ENCODE peak calls at places on chromosomes 7 and 10, in eight cellular contexts. One of them, this sample, is unnamed.

GRCh38 chr7:372939-373791 is 83.2 kb downstream of the FOXL3 start:
- DNase-seq in CD4-positive, CD25-positive, alpha-beta regulatory T cell: no peak
- DNase-seq in IMR-90: no peak
- DNase-seq in NCI-H69: no peak
- DNase-seq in neuronal stem cell: no peak
- DNase-seq in dorsolateral prefrontal cortex: peak
- DNase-seq in substantia nigra: no peak
- DNase-seq in HFF-Myc: no peak
- DNase-seq in this sample: peak

GRCh38 chr10:129023057-129023456 is 444.0 kb upstream of the MGMT start:
- DNase-seq in CD4-positive, CD25-positive, alpha-beta regulatory T cell: no peak
- DNase-seq in HFF-Myc: no peak
- DNase-seq in IMR-90: peak
- DNase-seq in NCI-H69: no peak
- DNase-seq in neuronal stem cell: no peak
- DNase-seq in dorsolateral prefrontal cortex: no peak
- DNase-seq in substantia nigra: no peak
- DNase-seq in this sample: no peak

GRCh38 chr10:106436123-106436740 is 728.3 kb downstream of the SORCS1 start:
- DNase-seq in substantia nigra: no peak
- DNase-seq in IMR-90: peak
- DNase-seq in NCI-H69: no peak
- DNase-seq in CD4-positive, CD25-positive, alpha-beta regulatory T cell: no peak
- DNase-seq in dorsolateral prefrontal cortex: no peak
- DNase-seq in HFF-Myc: no peak
- DNase-seq in neuronal stem cell: no peak
- DNase-seq in this sample: no peak

GRCh38 chr7:30074422-30075030 is 46.3 kb downstream of the PLEKHA8 start:
- DNase-seq in IMR-90: peak
- DNase-seq in HFF-Myc: no peak
- DNase-seq in substantia nigra: no peak
- DNase-seq in CD4-positive, CD25-positive, alpha-beta regulatory T cell: no peak
- DNase-seq in NCI-H69: peak
- DNase-seq in dorsolateral prefrontal cortex: no peak
- DNase-seq in neuronal stem cell: no peak
- DNase-seq in this sample: no peak

GRCh38 chr10:8332730-8333111 is 278.2 kb downstream of the GATA3 start:
- DNase-seq in NCI-H69: no peak
- DNase-seq in IMR-90: no peak
- DNase-seq in dorsolateral prefrontal cortex: no peak
- DNase-seq in CD4-positive, CD25-positive, alpha-beta regulatory T cell: no peak
- DNase-seq in substantia nigra: no peak
- DNase-seq in HFF-Myc: no peak
- DNase-seq in neuronal stem cell: no peak
- DNase-seq in this sample: no peak

GRCh38 chr10:104246981-104247380 is 7.7 kb upstream of the GSTO1 start:
- DNase-seq in substantia nigra: no peak
- DNase-seq in CD4-positive, CD25-positive, alpha-beta regulatory T cell: no peak
- DNase-seq in neuronal stem cell: no peak
- DNase-seq in HFF-Myc: no peak
- DNase-seq in NCI-H69: no peak
- DNase-seq in dorsolateral prefrontal cortex: no peak
- DNase-seq in IMR-90: peak
- DNase-seq in this sample: no peak

GRCh38 chr7:46291601-46292150 is 370.6 kb upstream of the IGFBP3 start:
- DNase-seq in NCI-H69: no peak
- DNase-seq in HFF-Myc: no peak
- DNase-seq in CD4-positive, CD25-positive, alpha-beta regulatory T cell: no peak
- DNase-seq in IMR-90: peak
- DNase-seq in dorsolateral prefrontal cortex: no peak
- DNase-seq in neuronal stem cell: no peak
- DNase-seq in substantia nigra: no peak
- DNase-seq in this sample: no peak

GRCh38 chr7:14351167-14351566 is 361.7 kb upstream of the ETV1 start:
- DNase-seq in CD4-positive, CD25-positive, alpha-beta regulatory T cell: no peak
- DNase-seq in neuronal stem cell: peak
- DNase-seq in HFF-Myc: no peak
- DNase-seq in dorsolateral prefrontal cortex: no peak
- DNase-seq in IMR-90: no peak
- DNase-seq in NCI-H69: peak
- DNase-seq in substantia nigra: no peak
- DNase-seq in this sample: no peak

GRCh38 chr7:30142710-30143109 is 7.9 kb downstream of the MTURN start:
- DNase-seq in substantia nigra: no peak
- DNase-seq in neuronal stem cell: no peak
- DNase-seq in CD4-positive, CD25-positive, alpha-beta regulatory T cell: no peak
- DNase-seq in dorsolateral prefrontal cortex: no peak
- DNase-seq in HFF-Myc: no peak
- DNase-seq in NCI-H69: peak
- DNase-seq in IMR-90: peak
- DNase-seq in this sample: no peak

GRCh38 chr10:62199584-62199983 is 69.1 kb downstream of the RTKN2 start:
- DNase-seq in dorsolateral prefrontal cortex: no peak
- DNase-seq in IMR-90: no peak
- DNase-seq in substantia nigra: no peak
- DNase-seq in NCI-H69: peak
- DNase-seq in CD4-positive, CD25-positive, alpha-beta regulatory T cell: no peak
- DNase-seq in neuronal stem cell: no peak
- DNase-seq in HFF-Myc: no peak
- DNase-seq in this sample: no peak

GRCh38 chr7:129702761-129703338 is 91.3 kb downstream of the NRF1 start:
- DNase-seq in IMR-90: no peak
- DNase-seq in HFF-Myc: no peak
- DNase-seq in substantia nigra: no peak
- DNase-seq in neuronal stem cell: no peak
- DNase-seq in CD4-positive, CD25-positive, alpha-beta regulatory T cell: no peak
- DNase-seq in NCI-H69: no peak
- DNase-seq in dorsolateral prefrontal cortex: no peak
- DNase-seq in this sample: no peak

GRCh38 chr10:126571203-126571602 is 99.3 kb downstream of the C10orf90 start:
- DNase-seq in CD4-positive, CD25-positive, alpha-beta regulatory T cell: no peak
- DNase-seq in HFF-Myc: no peak
- DNase-seq in substantia nigra: no peak
- DNase-seq in IMR-90: no peak
- DNase-seq in dorsolateral prefrontal cortex: no peak
- DNase-seq in NCI-H69: no peak
- DNase-seq in neuronal stem cell: no peak
- DNase-seq in this sample: no peak

GRCh38 chr10:35924726-35925125 is 282.6 kb upstream of the FZD8 start:
- DNase-seq in HFF-Myc: no peak
- DNase-seq in IMR-90: no peak
- DNase-seq in dorsolateral prefrontal cortex: no peak
- DNase-seq in neuronal stem cell: no peak
- DNase-seq in CD4-positive, CD25-positive, alpha-beta regulatory T cell: no peak
- DNase-seq in substantia nigra: no peak
- DNase-seq in NCI-H69: peak
- DNase-seq in this sample: no peak

GRCh38 chr7:28067171-28067570 is 113.4 kb downstream of the JAZF1 start:
- DNase-seq in CD4-positive, CD25-positive, alpha-beta regulatory T cell: no peak
- DNase-seq in HFF-Myc: no peak
- DNase-seq in substantia nigra: no peak
- DNase-seq in NCI-H69: no peak
- DNase-seq in IMR-90: no peak
- DNase-seq in neuronal stem cell: no peak
- DNase-seq in dorsolateral prefrontal cortex: no peak
- DNase-seq in this sample: no peak

GRCh38 chr7:78968951-78969350 is 484.5 kb downstream of the MAGI2 start:
- DNase-seq in dorsolateral prefrontal cortex: no peak
- DNase-seq in CD4-positive, CD25-positive, alpha-beta regulatory T cell: no peak
- DNase-seq in HFF-Myc: no peak
- DNase-seq in neuronal stem cell: no peak
- DNase-seq in IMR-90: no peak
- DNase-seq in NCI-H69: peak
- DNase-seq in substantia nigra: no peak
- DNase-seq in this sample: no peak

GRCh38 chr7:140364819-140365218 is 33.5 kb downstream of the SLC37A3 start:
- DNase-seq in IMR-90: no peak
- DNase-seq in NCI-H69: peak
- DNase-seq in dorsolateral prefrontal cortex: no peak
- DNase-seq in substantia nigra: no peak
- DNase-seq in neuronal stem cell: no peak
- DNase-seq in HFF-Myc: no peak
- DNase-seq in CD4-positive, CD25-positive, alpha-beta regulatory T cell: no peak
- DNase-seq in this sample: no peak

GRCh38 chr10:127550861-127551260 is 1.8 kb downstream of the NPS start:
- DNase-seq in HFF-Myc: no peak
- DNase-seq in substantia nigra: no peak
- DNase-seq in IMR-90: no peak
- DNase-seq in neuronal stem cell: no peak
- DNase-seq in NCI-H69: no peak
- DNase-seq in dorsolateral prefrontal cortex: no peak
- DNase-seq in CD4-positive, CD25-positive, alpha-beta regulatory T cell: no peak
- DNase-seq in this sample: no peak

GRCh38 chr7:143012409-143012808 is 14.5 kb downstream of the OR9A2 start:
- DNase-seq in NCI-H69: no peak
- DNase-seq in neuronal stem cell: no peak
- DNase-seq in substantia nigra: no peak
- DNase-seq in CD4-positive, CD25-positive, alpha-beta regulatory T cell: no peak
- DNase-seq in HFF-Myc: no peak
- DNase-seq in dorsolateral prefrontal cortex: no peak
- DNase-seq in IMR-90: no peak
- DNase-seq in this sample: no peak

GRCh38 chr10:89263091-89263490 is 11.5 kb upstream of the LIPA start:
- DNase-seq in NCI-H69: no peak
- DNase-seq in CD4-positive, CD25-positive, alpha-beta regulatory T cell: no peak
- DNase-seq in IMR-90: no peak
- DNase-seq in neuronal stem cell: no peak
- DNase-seq in dorsolateral prefrontal cortex: no peak
- DNase-seq in substantia nigra: no peak
- DNase-seq in HFF-Myc: no peak
- DNase-seq in this sample: no peak

GRCh38 chr7:22433710-22434460 is 66.1 kb downstream of the STEAP1B start:
- DNase-seq in HFF-Myc: no peak
- DNase-seq in NCI-H69: peak
- DNase-seq in CD4-positive, CD25-positive, alpha-beta regulatory T cell: no peak
- DNase-seq in substantia nigra: no peak
- DNase-seq in IMR-90: peak
- DNase-seq in dorsolateral prefrontal cortex: no peak
- DNase-seq in neuronal stem cell: no peak
- DNase-seq in this sample: no peak

GRCh38 chr10:97821308-97822038 is 28.2 kb upstream of the GOLGA7B start:
- DNase-seq in CD4-positive, CD25-positive, alpha-beta regulatory T cell: no peak
- DNase-seq in substantia nigra: no peak
- DNase-seq in IMR-90: no peak
- DNase-seq in NCI-H69: peak
- DNase-seq in neuronal stem cell: no peak
- DNase-seq in HFF-Myc: no peak
- DNase-seq in dorsolateral prefrontal cortex: no peak
- DNase-seq in this sample: no peak